ENCODE peak calls at places on chromosomes 16 and 17, in seven cellular contexts. N, P, L, F, M, W and R are unnamed samples.

GRCh38 chr16:53054670-53055485 is at the start of gene CHD9:
- DNase-seq in W (peak), M (peak), F (peak), P (peak), L (peak), N (peak), R (peak)

GRCh38 chr16:48912360-48912759 is 302.4 kb upstream of the N4BP1 start:
- DNase-seq in P (no peak), L (no peak), F (no peak), M (no peak), N (no peak), W (no peak), R (no peak)

GRCh38 chr16:77956231-77956630 is 66.1 kb upstream of the CLEC3A start:
- DNase-seq in W (no peak), L (no peak), F (no peak), N (no peak), P (no peak), M (no peak), R (no peak)

GRCh38 chr17:2709173-2709661 is 2.3 kb downstream of the CLUH start:
- DNase-seq in L (no peak), F (no peak), M (no peak), N (peak), P (no peak), W (peak), R (no peak)

GRCh38 chr16:6571044-6571443 is 761.6 kb upstream of the RBFOX1 start:
- DNase-seq in N (no peak), P (no peak), M (no peak), L (no peak), F (no peak), W (no peak), R (no peak)

GRCh38 chr16:79402356-79402755 is 198.2 kb downstream of the MAF start:
- DNase-seq in P (no peak), L (no peak), N (no peak), M (no peak), W (no peak), F (no peak), R (no peak)

GRCh38 chr16:70660672-70661350 is 14.5 kb downstream of the IL34 start:
- DNase-seq in P (no peak), W (no peak), L (no peak), N (no peak), M (no peak), F (peak), R (no peak)

GRCh38 chr16:180921-181667 is 835 bp downstream of the HBQ1 start:
- DNase-seq in M (peak), F (peak), L (peak), W (peak), N (peak), P (peak), R (peak)

GRCh38 chr16:47018223-47018891 is 44.9 kb upstream of the DNAJA2 start:
- DNase-seq in F (no peak), L (no peak), P (no peak), N (no peak), M (peak), W (peak), R (no peak)

GRCh38 chr16:63461248-63461841 is 1425.1 kb upstream of the CDH8 start:
- DNase-seq in W (peak), P (no peak), N (no peak), L (no peak), M (no peak), F (no peak), R (no peak)

GRCh38 chr17:72514888-72515287 is 394.1 kb downstream of the SOX9 start:
- DNase-seq in M (no peak), P (peak), N (no peak), L (no peak), F (no peak), W (no peak), R (no peak)

GRCh38 chr17:72517413-72518237 is 396.8 kb downstream of the SOX9 start:
- DNase-seq in N (no peak), M (no peak), F (no peak), L (no peak), W (no peak), P (no peak), R (no peak)

GRCh38 chr17:72514321-72514861 is 393.6 kb downstream of the SOX9 start:
- DNase-seq in F (no peak), W (no peak), N (no peak), L (no peak), P (no peak), M (no peak), R (no peak)

GRCh38 chr17:72516772-72517399 is 396.1 kb downstream of the SOX9 start:
- DNase-seq in F (no peak), W (peak), N (no peak), L (peak), M (peak), P (no peak), R (no peak)

GRCh38 chr17:72515291-72516065 is 394.7 kb downstream of the SOX9 start:
- DNase-seq in L (no peak), N (no peak), W (peak), M (no peak), F (no peak), P (no peak), R (no peak)
- TF ChIP-seq CTCF in L (no peak), N (no peak), W (no peak), M (no peak), F (no peak), P (no peak), R (no peak)

GRCh38 chr16:28839899-28840298 is 6.2 kb downstream of the TUFM start:
- DNase-seq in P (no peak), W (no peak), M (no peak), N (no peak), F (no peak), L (no peak), R (no peak)
- H3K27ac ChIP-seq in P (peak), W (no peak), M (no peak), N (no peak), F (no peak), L (no peak), R (no peak)

DNA sequence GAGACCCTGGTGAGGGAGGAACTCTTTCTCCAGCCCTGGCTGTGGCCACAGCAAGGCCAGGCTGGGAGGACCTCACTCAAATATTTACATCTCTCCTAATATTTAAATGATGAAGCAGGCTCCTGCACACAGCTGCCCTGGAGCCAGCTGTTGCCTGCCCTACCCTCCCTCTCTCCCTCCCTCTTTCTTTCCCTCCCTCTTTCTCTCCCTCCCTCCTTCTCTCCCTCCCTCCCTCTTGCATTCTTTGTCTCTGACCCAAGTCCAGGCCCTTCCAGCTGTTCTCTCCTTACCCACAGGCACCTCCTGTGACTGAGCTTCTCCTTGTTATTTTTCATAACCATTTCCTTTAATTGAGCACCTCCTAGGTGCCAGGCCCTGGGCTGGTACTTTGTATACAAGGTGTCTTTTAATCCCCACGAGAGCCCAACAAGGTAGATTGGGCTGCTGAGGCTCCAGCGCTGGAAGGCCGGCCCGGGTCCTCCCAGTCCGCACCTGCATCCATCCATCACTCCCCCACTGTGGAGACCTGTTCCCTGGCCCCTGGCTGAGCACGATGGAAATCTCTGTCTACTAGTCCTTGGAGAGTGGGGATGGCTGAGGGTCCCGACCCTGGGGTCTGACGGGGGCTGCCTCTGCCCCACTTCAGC is 242.3 kb downstream of the SEC14L1 start:
- DNase-seq in N (no peak), M (no peak), F (no peak), L (no peak), P (no peak), W (no peak), R (no peak)
- H3K4me3 ChIP-seq in N (no peak), M (no peak), F (no peak), L (no peak), P (no peak), W (no peak), R (no peak)

GRCh38 chr16:4332083-4332482 is 16.2 kb downstream of the GLIS2 start:
- DNase-seq in L (no peak), M (no peak), N (no peak), W (no peak), F (no peak), P (no peak), R (no peak)
- TF ChIP-seq CTCF in L (no peak), M (no peak), N (no peak), W (no peak), F (no peak), P (no peak), R (no peak)

GRCh38 chr16:11597737-11598136 is 11.0 kb upstream of the LITAF start:
- DNase-seq in M (no peak), P (no peak), L (no peak), N (peak), W (no peak), F (no peak), R (no peak)

GRCh38 chr16:11599579-11599978 is 12.9 kb upstream of the LITAF start:
- DNase-seq in F (no peak), M (no peak), N (peak), P (no peak), W (no peak), L (no peak), R (no peak)

GRCh38 chr16:11596572-11597226 is 10.0 kb upstream of the LITAF start:
- DNase-seq in L (no peak), P (no peak), N (peak), M (no peak), W (no peak), F (no peak), R (no peak)

GRCh38 chr16:11595908-11596504 is 9.3 kb upstream of the LITAF start:
- DNase-seq in L (no peak), P (no peak), W (no peak), N (peak), F (no peak), M (no peak), R (no peak)

GRCh38 chr16:11597268-11597690 is 10.6 kb upstream of the LITAF start:
- DNase-seq in P (no peak), W (no peak), F (no peak), L (no peak), N (peak), M (no peak), R (no peak)
- H3K27ac ChIP-seq in P (peak), W (peak), F (no peak), L (peak), N (peak), M (peak), R (peak)

GRCh38 chr17:36977066-36977465 is 28.3 kb downstream of the AATF start:
- DNase-seq in M (no peak), L (no peak), N (no peak), W (no peak), F (no peak), P (no peak), R (no peak)

GRCh38 chr17:36975922-36976515 is 27.3 kb downstream of the AATF start:
- DNase-seq in M (no peak), F (no peak), P (no peak), N (no peak), L (no peak), W (no peak), R (no peak)

GRCh38 chr17:36972905-36973304 is 24.2 kb downstream of the AATF start:
- DNase-seq in P (no peak), M (no peak), N (no peak), L (no peak), F (no peak), W (no peak), R (no peak)

GRCh38 chr17:36971508-36971907 is 22.8 kb downstream of the AATF start:
- DNase-seq in N (no peak), M (no peak), L (no peak), W (no peak), P (no peak), F (no peak), R (no peak)

DNA sequence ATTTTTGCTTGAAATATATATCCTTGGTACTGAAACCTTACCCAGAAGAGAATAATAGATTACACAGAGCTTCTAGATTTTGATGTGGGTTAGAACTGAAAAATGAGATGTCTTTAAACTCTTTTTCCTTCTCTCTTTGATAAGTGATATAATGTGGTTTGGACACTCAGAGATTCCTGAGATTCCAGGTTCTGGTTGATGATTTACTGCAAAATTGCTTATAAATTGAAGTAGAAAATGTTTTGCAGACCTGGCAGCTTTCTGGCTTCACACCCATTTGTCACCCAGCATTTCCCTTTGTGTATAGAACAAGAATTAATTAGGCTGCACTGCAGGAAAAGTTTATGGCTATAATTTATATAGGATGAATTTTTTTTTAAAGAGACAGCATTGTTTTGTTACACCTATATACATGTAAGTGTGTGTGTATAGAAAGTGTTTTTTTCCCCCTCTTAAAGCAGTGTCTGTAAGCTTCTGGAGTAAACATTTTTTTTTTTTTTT is 23.5 kb downstream of the AATF start:
- DNase-seq in F (no peak), P (no peak), L (no peak), W (no peak), N (no peak), M (no peak), R (no peak)
- H3K4me3 ChIP-seq in F (no peak), P (no peak), L (no peak), W (no peak), N (no peak), M (no peak), R (no peak)

GRCh38 chr17:57916925-57917858 is 38.0 kb downstream of the CUEDC1 start:
- DNase-seq in P (peak), L (no peak), M (no peak), W (no peak), N (peak), F (no peak), R (no peak)
- TF ChIP-seq CTCF in P (no peak), L (no peak), M (peak), W (no peak), N (no peak), F (no peak), R (no peak)